ENCODE peak calls at places on chromosomes 7 and 10, in eight cellular contexts. One of them, this sample, is unnamed.

GRCh38 chr10:80405636-80406035 is 2.7 kb upstream of the PRXL2A start:
- DNase-seq in choroid plexus epithelial cell: peak
- DNase-seq in RWPE1: no peak
- DNase-seq in transverse colon: no peak
- DNase-seq in fibroblast of gingiva: no peak
- DNase-seq in tibial artery: no peak
- DNase-seq in mesothelial cell of epicardium: no peak
- DNase-seq in upper lobe of right lung: no peak
- DNase-seq in this sample: no peak

GRCh38 chr10:9634466-9634865 is 1383.2 kb upstream of the CELF2 start:
- DNase-seq in choroid plexus epithelial cell: peak
- DNase-seq in RWPE1: peak
- DNase-seq in transverse colon: no peak
- DNase-seq in fibroblast of gingiva: peak
- DNase-seq in tibial artery: no peak
- DNase-seq in mesothelial cell of epicardium: no peak
- DNase-seq in upper lobe of right lung: no peak
- DNase-seq in this sample: no peak

GRCh38 chr10:114735946-114736345 is 77.9 kb upstream of the ABLIM1 start:
- DNase-seq in choroid plexus epithelial cell: no peak
- DNase-seq in RWPE1: no peak
- DNase-seq in transverse colon: no peak
- DNase-seq in fibroblast of gingiva: no peak
- DNase-seq in tibial artery: no peak
- DNase-seq in mesothelial cell of epicardium: no peak
- DNase-seq in upper lobe of right lung: no peak
- DNase-seq in this sample: no peak

GRCh38 chr10:116110736-116111135 is 162.3 kb downstream of the GFRA1 start:
- DNase-seq in choroid plexus epithelial cell: no peak
- DNase-seq in RWPE1: no peak
- DNase-seq in transverse colon: no peak
- DNase-seq in fibroblast of gingiva: no peak
- DNase-seq in tibial artery: no peak
- DNase-seq in mesothelial cell of epicardium: no peak
- DNase-seq in upper lobe of right lung: no peak
- DNase-seq in this sample: no peak

GRCh38 chr7:921581-922333 is 32.7 kb downstream of the ADAP1 start:
- DNase-seq in choroid plexus epithelial cell: no peak
- DNase-seq in RWPE1: no peak
- DNase-seq in transverse colon: peak
- DNase-seq in fibroblast of gingiva: no peak
- DNase-seq in tibial artery: peak
- DNase-seq in mesothelial cell of epicardium: peak
- DNase-seq in upper lobe of right lung: peak
- DNase-seq in this sample: no peak

GRCh38 chr10:95837368-95837776 is 70.4 kb upstream of the CC2D2B start:
- DNase-seq in choroid plexus epithelial cell: no peak
- DNase-seq in RWPE1: no peak
- DNase-seq in transverse colon: no peak
- DNase-seq in fibroblast of gingiva: no peak
- DNase-seq in tibial artery: no peak
- DNase-seq in mesothelial cell of epicardium: no peak
- DNase-seq in upper lobe of right lung: no peak
- DNase-seq in this sample: no peak

GRCh38 chr10:80896959-80897358 is 359.3 kb downstream of the SH2D4B start:
- DNase-seq in choroid plexus epithelial cell: no peak
- DNase-seq in RWPE1: no peak
- DNase-seq in transverse colon: no peak
- DNase-seq in fibroblast of gingiva: no peak
- DNase-seq in tibial artery: no peak
- DNase-seq in mesothelial cell of epicardium: no peak
- DNase-seq in upper lobe of right lung: no peak
- DNase-seq in this sample: no peak

GRCh38 chr7:44104880-44105771 is 981 bp downstream of the AEBP1 start:
- DNase-seq in choroid plexus epithelial cell: peak
- DNase-seq in RWPE1: no peak
- DNase-seq in transverse colon: no peak
- DNase-seq in fibroblast of gingiva: peak
- DNase-seq in tibial artery: peak
- DNase-seq in mesothelial cell of epicardium: no peak
- DNase-seq in upper lobe of right lung: no peak
- DNase-seq in this sample: no peak

GRCh38 chr10:96275685-96276418 is 4.5 kb upstream of the BLNK start:
- DNase-seq in choroid plexus epithelial cell: no peak
- DNase-seq in RWPE1: no peak
- DNase-seq in transverse colon: peak
- DNase-seq in fibroblast of gingiva: no peak
- DNase-seq in tibial artery: no peak
- DNase-seq in mesothelial cell of epicardium: no peak
- DNase-seq in upper lobe of right lung: no peak
- DNase-seq in this sample: no peak

GRCh38 chr10:103872137-103872933 is 17.0 kb upstream of the SH3PXD2A start:
- DNase-seq in choroid plexus epithelial cell: no peak
- DNase-seq in RWPE1: peak
- DNase-seq in transverse colon: no peak
- DNase-seq in fibroblast of gingiva: no peak
- DNase-seq in tibial artery: no peak
- DNase-seq in mesothelial cell of epicardium: no peak
- DNase-seq in upper lobe of right lung: no peak
- DNase-seq in this sample: no peak

GRCh38 chr10:124152139-124152780 is 58.9 kb upstream of the CHST15 start:
- DNase-seq in choroid plexus epithelial cell: peak
- DNase-seq in RWPE1: peak
- DNase-seq in transverse colon: peak
- DNase-seq in fibroblast of gingiva: peak
- DNase-seq in tibial artery: peak
- DNase-seq in mesothelial cell of epicardium: no peak
- DNase-seq in upper lobe of right lung: no peak
- DNase-seq in this sample: no peak

GRCh38 chr7:76318488-76319353 is 16.2 kb downstream of the HSPB1 start:
- DNase-seq in choroid plexus epithelial cell: peak
- DNase-seq in RWPE1: peak
- DNase-seq in transverse colon: peak
- DNase-seq in fibroblast of gingiva: peak
- DNase-seq in tibial artery: peak
- DNase-seq in mesothelial cell of epicardium: no peak
- DNase-seq in upper lobe of right lung: peak
- DNase-seq in this sample: no peak

GRCh38 chr10:26445411-26446031 is 7.4 kb downstream of the APBB1IP start:
- DNase-seq in choroid plexus epithelial cell: no peak
- DNase-seq in RWPE1: no peak
- DNase-seq in transverse colon: no peak
- DNase-seq in fibroblast of gingiva: peak
- DNase-seq in tibial artery: no peak
- DNase-seq in mesothelial cell of epicardium: no peak
- DNase-seq in upper lobe of right lung: no peak
- DNase-seq in this sample: no peak

GRCh38 chr10:3412646-3413045 is 240.1 kb upstream of the PITRM1 start:
- DNase-seq in choroid plexus epithelial cell: no peak
- DNase-seq in RWPE1: no peak
- DNase-seq in transverse colon: no peak
- DNase-seq in fibroblast of gingiva: no peak
- DNase-seq in tibial artery: no peak
- DNase-seq in mesothelial cell of epicardium: no peak
- DNase-seq in upper lobe of right lung: no peak
- DNase-seq in this sample: no peak

GRCh38 chr10:4645836-4646235 is 180.2 kb upstream of the AKR1E2 start:
- DNase-seq in choroid plexus epithelial cell: no peak
- DNase-seq in RWPE1: no peak
- DNase-seq in transverse colon: no peak
- DNase-seq in fibroblast of gingiva: no peak
- DNase-seq in tibial artery: no peak
- DNase-seq in mesothelial cell of epicardium: no peak
- DNase-seq in upper lobe of right lung: no peak
- DNase-seq in this sample: no peak

GRCh38 chr10:86087716-86088115 is 278.9 kb downstream of the GRID1 start:
- DNase-seq in choroid plexus epithelial cell: no peak
- DNase-seq in RWPE1: no peak
- DNase-seq in transverse colon: no peak
- DNase-seq in fibroblast of gingiva: no peak
- DNase-seq in tibial artery: no peak
- DNase-seq in mesothelial cell of epicardium: peak
- DNase-seq in upper lobe of right lung: no peak
- DNase-seq in this sample: no peak

GRCh38 chr10:45180946-45181439 is 134.4 kb downstream of the OR13A1 start:
- DNase-seq in choroid plexus epithelial cell: no peak
- DNase-seq in RWPE1: no peak
- DNase-seq in transverse colon: no peak
- DNase-seq in fibroblast of gingiva: peak
- DNase-seq in tibial artery: peak
- DNase-seq in mesothelial cell of epicardium: no peak
- DNase-seq in upper lobe of right lung: no peak
- DNase-seq in this sample: no peak

GRCh38 chr7:41810258-41810576 is 107.3 kb upstream of the INHBA start:
- DNase-seq in choroid plexus epithelial cell: no peak
- DNase-seq in RWPE1: no peak
- DNase-seq in transverse colon: no peak
- DNase-seq in fibroblast of gingiva: no peak
- DNase-seq in tibial artery: no peak
- DNase-seq in mesothelial cell of epicardium: no peak
- DNase-seq in upper lobe of right lung: peak
- DNase-seq in this sample: no peak

GRCh38 chr10:126906704-126907422 is 1.6 kb downstream of the DOCK1 start:
- DNase-seq in choroid plexus epithelial cell: no peak
- DNase-seq in RWPE1: no peak
- DNase-seq in transverse colon: no peak
- DNase-seq in fibroblast of gingiva: no peak
- DNase-seq in tibial artery: no peak
- DNase-seq in mesothelial cell of epicardium: no peak
- DNase-seq in upper lobe of right lung: no peak
- DNase-seq in this sample: no peak

GRCh38 chr10:29150010-29150409 is 138.9 kb upstream of the LYZL1 start:
- DNase-seq in choroid plexus epithelial cell: peak
- DNase-seq in RWPE1: no peak
- DNase-seq in transverse colon: no peak
- DNase-seq in fibroblast of gingiva: no peak
- DNase-seq in tibial artery: peak
- DNase-seq in mesothelial cell of epicardium: no peak
- DNase-seq in upper lobe of right lung: no peak
- DNase-seq in this sample: no peak

GRCh38 chr7:107045980-107046379 is 1.5 kb downstream of the PRKAR2B start:
- DNase-seq in choroid plexus epithelial cell: peak
- DNase-seq in RWPE1: no peak
- DNase-seq in transverse colon: no peak
- DNase-seq in fibroblast of gingiva: peak
- DNase-seq in tibial artery: no peak
- DNase-seq in mesothelial cell of epicardium: no peak
- DNase-seq in upper lobe of right lung: no peak
- DNase-seq in this sample: no peak

GRCh38 chr10:69465457-69466157 is 14.3 kb downstream of the TSPAN15 start:
- DNase-seq in choroid plexus epithelial cell: no peak
- DNase-seq in RWPE1: no peak
- DNase-seq in transverse colon: no peak
- DNase-seq in fibroblast of gingiva: no peak
- DNase-seq in tibial artery: no peak
- DNase-seq in mesothelial cell of epicardium: no peak
- DNase-seq in upper lobe of right lung: no peak
- DNase-seq in this sample: no peak

GRCh38 chr10:119449760-119450461 is 92.6 kb downstream of the RGS10 start:
- DNase-seq in choroid plexus epithelial cell: peak
- DNase-seq in RWPE1: peak
- DNase-seq in transverse colon: no peak
- DNase-seq in fibroblast of gingiva: peak
- DNase-seq in tibial artery: peak
- DNase-seq in mesothelial cell of epicardium: no peak
- DNase-seq in upper lobe of right lung: peak
- DNase-seq in this sample: no peak

GRCh38 chr7:89042963-89043362 is 247.4 kb upstream of the TEX47 start:
- DNase-seq in choroid plexus epithelial cell: no peak
- DNase-seq in RWPE1: no peak
- DNase-seq in transverse colon: no peak
- DNase-seq in fibroblast of gingiva: no peak
- DNase-seq in tibial artery: no peak
- DNase-seq in mesothelial cell of epicardium: no peak
- DNase-seq in upper lobe of right lung: no peak
- DNase-seq in this sample: no peak

GRCh38 chr10:58820862-58821559 is 308.3 kb downstream of the BICC1 start:
- DNase-seq in choroid plexus epithelial cell: peak
- DNase-seq in RWPE1: peak
- DNase-seq in transverse colon: no peak
- DNase-seq in fibroblast of gingiva: peak
- DNase-seq in tibial artery: no peak
- DNase-seq in mesothelial cell of epicardium: no peak
- DNase-seq in upper lobe of right lung: no peak
- DNase-seq in this sample: no peak

GRCh38 chr7:81062747-81063146 is 143.9 kb upstream of the SEMA3C start:
- DNase-seq in choroid plexus epithelial cell: no peak
- DNase-seq in RWPE1: no peak
- DNase-seq in transverse colon: no peak
- DNase-seq in fibroblast of gingiva: no peak
- DNase-seq in tibial artery: no peak
- DNase-seq in mesothelial cell of epicardium: no peak
- DNase-seq in upper lobe of right lung: no peak
- DNase-seq in this sample: no peak

GRCh38 chr7:143390098-143390772 is 9.1 kb downstream of the ZYX start:
- DNase-seq in choroid plexus epithelial cell: no peak
- DNase-seq in RWPE1: no peak
- DNase-seq in transverse colon: no peak
- DNase-seq in fibroblast of gingiva: no peak
- DNase-seq in tibial artery: no peak
- DNase-seq in mesothelial cell of epicardium: no peak
- DNase-seq in upper lobe of right lung: no peak
- DNase-seq in this sample: no peak

GRCh38 chr7:101595766-101596537 is 33.1 kb downstream of the MYL10 start:
- DNase-seq in choroid plexus epithelial cell: no peak
- DNase-seq in RWPE1: no peak
- DNase-seq in transverse colon: no peak
- DNase-seq in fibroblast of gingiva: no peak
- DNase-seq in tibial artery: no peak
- DNase-seq in mesothelial cell of epicardium: no peak
- DNase-seq in upper lobe of right lung: peak
- DNase-seq in this sample: no peak

GRCh38 chr10:133364645-133365431 is 7.0 kb upstream of the FUOM start:
- DNase-seq in choroid plexus epithelial cell: no peak
- DNase-seq in RWPE1: no peak
- DNase-seq in transverse colon: peak
- DNase-seq in fibroblast of gingiva: no peak
- DNase-seq in tibial artery: no peak
- DNase-seq in mesothelial cell of epicardium: no peak
- DNase-seq in upper lobe of right lung: no peak
- DNase-seq in this sample: no peak

GRCh38 chr10:6300106-6300783 is 97.5 kb downstream of the PFKFB3 start:
- DNase-seq in choroid plexus epithelial cell: peak
- DNase-seq in RWPE1: no peak
- DNase-seq in transverse colon: peak
- DNase-seq in fibroblast of gingiva: peak
- DNase-seq in tibial artery: peak
- DNase-seq in mesothelial cell of epicardium: no peak
- DNase-seq in upper lobe of right lung: no peak
- DNase-seq in this sample: no peak

GRCh38 chr10:71551970-71552369 is 155.2 kb downstream of the CDH23 start:
- DNase-seq in choroid plexus epithelial cell: no peak
- DNase-seq in RWPE1: no peak
- DNase-seq in transverse colon: no peak
- DNase-seq in fibroblast of gingiva: no peak
- DNase-seq in tibial artery: no peak
- DNase-seq in mesothelial cell of epicardium: no peak
- DNase-seq in upper lobe of right lung: no peak
- DNase-seq in this sample: no peak

GRCh38 chr10:36057180-36057579 is 415.1 kb upstream of the FZD8 start:
- DNase-seq in choroid plexus epithelial cell: peak
- DNase-seq in RWPE1: no peak
- DNase-seq in transverse colon: no peak
- DNase-seq in fibroblast of gingiva: no peak
- DNase-seq in tibial artery: no peak
- DNase-seq in mesothelial cell of epicardium: no peak
- DNase-seq in upper lobe of right lung: no peak
- DNase-seq in this sample: no peak

GRCh38 chr7:40001649-40002048 is 51.6 kb downstream of the CDK13 start:
- DNase-seq in choroid plexus epithelial cell: no peak
- DNase-seq in RWPE1: no peak
- DNase-seq in transverse colon: no peak
- DNase-seq in fibroblast of gingiva: no peak
- DNase-seq in tibial artery: no peak
- DNase-seq in mesothelial cell of epicardium: no peak
- DNase-seq in upper lobe of right lung: no peak
- DNase-seq in this sample: no peak

GRCh38 chr10:98589007-98589406 is 142.3 kb upstream of the HPS1 start:
- DNase-seq in choroid plexus epithelial cell: no peak
- DNase-seq in RWPE1: no peak
- DNase-seq in transverse colon: no peak
- DNase-seq in fibroblast of gingiva: peak
- DNase-seq in tibial artery: no peak
- DNase-seq in mesothelial cell of epicardium: no peak
- DNase-seq in upper lobe of right lung: no peak
- DNase-seq in this sample: no peak

This sample was measured in iPS DF 6.9.